ENCODE peak calls at places on chromosome 19, in five cellular contexts. W, O, H, X and A are unnamed samples.

GRCh38 chr19:8017808-8018207 is 12.4 kb upstream of the ELAVL1 start:
- DNase-seq in W (peak; percentile 48), O (no peak), H (peak; percentile 64), X (no peak), A (no peak)

GRCh38 chr19:1845642-1846041 is 2.6 kb downstream of the REXO1 start:
- DNase-seq in W (no peak), O (no peak), H (no peak), X (no peak), A (no peak)

GRCh38 chr19:2337329-2337707 is 8.8 kb downstream of the SPPL2B start:
- DNase-seq in W (no peak), O (no peak), H (no peak), X (peak; percentile 66), A (no peak)

GRCh38 chr19:8158411-8159074 is 9.2 kb upstream of the FBN3 start:
- DNase-seq in W (no peak), O (peak; percentile 54), H (peak; percentile 56), X (peak; percentile 92), A (peak; percentile 88)

GRCh38 chr19:48413879-48414623 is 20.6 kb downstream of the GRIN2D start:
- DNase-seq in W (no peak), O (peak; percentile 48), H (no peak), X (no peak), A (no peak)

GRCh38 chr19:38266981-38267597 is 2.7 kb downstream of the SPINT2 start:
- DNase-seq in W (no peak), O (peak; percentile 82), H (no peak), X (peak; percentile 55), A (peak; percentile 67)

GRCh38 chr19:39637891-39638290 is 17.8 kb upstream of the LGALS16 start:
- DNase-seq in W (no peak), O (no peak), H (no peak), X (no peak), A (no peak)

GRCh38 chr19:48543121-48543710 is 8.8 kb upstream of the SULT2B1 start:
- DNase-seq in W (no peak), O (peak; percentile 88), H (no peak), X (peak; percentile 54), A (peak; percentile 80)

GRCh38 chr19:33488826-33489225 is 32.8 kb downstream of the PEPD start:
- DNase-seq in W (no peak), O (no peak), H (no peak), X (no peak), A (no peak)

GRCh38 chr19:23986623-23987022 is 71.9 kb downstream of the ZNF726 start:
- DNase-seq in W (no peak), O (no peak), H (no peak), X (no peak), A (no peak)

GRCh38 chr19:15780595-15781418 is 6.7 kb upstream of the OR10H5 start:
- DNase-seq in W (no peak), O (no peak), H (peak; percentile 7), X (no peak), A (no peak)

GRCh38 chr19:4059931-4060620 is 6.6 kb downstream of the ZBTB7A start:
- DNase-seq in W (peak; percentile 69), O (peak; percentile 62), H (peak; percentile 83), X (peak; percentile 57), A (peak; percentile 80)

GRCh38 chr19:55820037-55820436 is 11.8 kb downstream of the NLRP11 start:
- DNase-seq in W (no peak), O (no peak), H (no peak), X (no peak), A (no peak)

GRCh38 chr19:16381756-16382401 is 57.3 kb downstream of the KLF2 start:
- DNase-seq in W (no peak), O (no peak), H (no peak), X (peak; percentile 86), A (no peak)

GRCh38 chr19:41218615-41219507 is at the start of gene AXL:
- DNase-seq in W (no peak), O (peak; percentile 94), H (no peak), X (peak; percentile 83), A (peak; percentile 92)

GRCh38 chr19:616732-617526 is 16.4 kb downstream of the POLRMT start:
- DNase-seq in W (no peak), O (no peak), H (no peak), X (no peak), A (no peak)

GRCh38 chr19:38731654-38732301 is 12.5 kb downstream of the CAPN12 start:
- DNase-seq in W (no peak), O (no peak), H (no peak), X (no peak), A (no peak)

GRCh38 chr19:8421484-8422461 is 8.7 kb downstream of the MARCHF2 start:
- DNase-seq in W (no peak), O (no peak), H (no peak), X (no peak), A (no peak)

GRCh38 chr19:18895038-18895827 is 725 bp downstream of the CERS1 start:
- DNase-seq in W (no peak), O (no peak), H (peak; percentile 14), X (peak; percentile 24), A (peak; percentile 44)

GRCh38 chr19:8988204-8988603 is 22.0 kb downstream of the MUC16 start:
- DNase-seq in W (no peak), O (no peak), H (peak; percentile 61), X (no peak), A (no peak)

GRCh38 chr19:29622191-29623070 is 16.3 kb downstream of the POP4 start:
- DNase-seq in W (no peak), O (peak; percentile 9), H (peak; percentile 64), X (no peak), A (no peak)

GRCh38 chr19:40144151-40144550 is 47.1 kb upstream of the MAP3K10 start:
- DNase-seq in W (no peak), O (no peak), H (no peak), X (no peak), A (no peak)

GRCh38 chr19:57395710-57396109 is 6.1 kb downstream of the ZNF548 start:
- DNase-seq in W (no peak), O (no peak), H (no peak), X (no peak), A (no peak)

GRCh38 chr19:57389194-57389729 is 392 bp upstream of the ZNF548 start:
- DNase-seq in W (no peak), O (no peak), H (no peak), X (no peak), A (no peak)

DNA sequence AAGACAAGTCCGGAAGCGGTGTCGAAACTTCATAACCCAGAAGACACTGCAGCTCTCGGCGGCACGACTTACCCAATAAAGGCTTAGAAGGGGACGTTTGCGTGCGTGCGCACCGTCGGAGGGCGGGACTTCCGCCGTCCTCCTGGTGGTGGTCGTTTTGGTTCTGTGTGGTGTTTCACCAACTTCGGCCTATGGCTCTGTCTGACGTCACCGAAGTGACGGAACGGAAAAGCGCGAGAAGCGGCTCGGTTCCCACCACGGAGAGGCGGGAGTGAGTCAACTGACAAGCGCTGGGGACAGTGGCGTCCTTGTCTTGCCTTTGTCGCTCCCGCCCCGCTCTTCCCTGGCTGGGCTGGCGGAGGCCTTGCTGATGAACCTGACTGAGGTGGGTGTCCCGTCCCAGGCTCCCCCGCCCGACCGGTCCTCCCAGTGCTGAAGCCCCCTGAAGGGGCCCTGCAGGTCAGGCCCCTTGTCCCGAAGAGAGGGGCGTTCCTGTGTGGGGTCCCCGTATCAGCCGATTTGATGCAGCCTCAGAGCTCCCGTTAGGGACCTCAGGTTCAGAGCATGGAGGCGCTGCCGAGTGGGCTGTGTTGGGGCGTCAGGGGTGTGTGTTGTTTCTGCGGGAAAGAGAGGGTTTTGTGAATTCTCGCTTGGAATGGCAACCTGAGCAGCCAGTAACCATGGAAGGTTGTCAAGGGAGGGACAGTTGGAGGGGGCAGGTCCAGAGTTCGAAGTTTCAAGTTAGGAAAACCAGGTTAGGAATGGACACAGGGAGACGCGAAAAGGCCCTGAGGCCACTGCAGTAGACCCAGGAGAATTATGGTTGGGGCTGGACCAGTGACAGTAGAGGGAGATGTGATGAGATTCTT is at the start of gene ZNF548:
- DNase-seq in W (peak; percentile 98), O (peak; percentile 94), H (peak; percentile 99), X (peak; percentile 99), A (peak; percentile 97)
- TF ChIP-seq CTCF in W (no peak), O (peak; percentile 35), H (no peak), X (peak; percentile 24), A (no peak)

GRCh38 chr19:10863107-10863700 is 8.1 kb upstream of the CARM1 start:
- DNase-seq in W (peak; percentile 68), O (peak; percentile 61), H (no peak), X (peak; percentile 38), A (no peak)

GRCh38 chr19:10858204-10858828 is 10.1 kb downstream of the C19orf38 start:
- DNase-seq in W (no peak), O (no peak), H (peak; percentile 58), X (peak; percentile 46), A (peak; percentile 23)

GRCh38 chr19:10862561-10863106 is 8.7 kb upstream of the CARM1 start:
- DNase-seq in W (no peak), O (no peak), H (no peak), X (no peak), A (no peak)

GRCh38 chr19:10864538-10864899 is 6.8 kb upstream of the CARM1 start:
- DNase-seq in W (peak; percentile 75), O (peak; percentile 57), H (peak; percentile 90), X (peak; percentile 84), A (peak; percentile 85)

GRCh38 chr19:10861118-10861651 is 10.2 kb upstream of the CARM1 start:
- DNase-seq in W (peak; percentile 82), O (no peak), H (peak; percentile 55), X (peak; percentile 45), A (peak; percentile 56)
- TF ChIP-seq CTCF in W (peak; percentile 81), O (peak; percentile 53), H (peak; percentile 52), X (peak; percentile 50), A (no peak)

DNA sequence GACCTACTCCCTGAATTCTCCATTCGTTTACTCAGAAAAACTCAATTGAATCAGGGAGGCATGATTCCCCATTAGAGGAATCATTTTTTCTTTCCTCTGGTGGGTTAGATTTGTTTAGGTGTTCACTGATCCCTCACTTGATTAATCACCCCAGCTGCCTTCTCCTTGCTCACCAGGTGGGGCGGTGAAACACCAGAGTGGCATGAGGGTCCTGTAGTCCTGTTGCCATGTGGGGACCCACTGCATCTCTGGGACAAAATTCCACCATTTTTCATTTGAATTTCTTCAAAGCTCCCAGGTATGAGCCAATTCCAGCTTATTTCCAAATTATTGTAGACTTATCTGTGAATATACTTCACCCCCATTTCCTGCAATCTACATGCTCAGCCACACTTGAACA is 462.7 kb upstream of the ZNF507 start:
- DNase-seq in W (no peak), O (no peak), H (no peak), X (no peak), A (no peak)
- TF ChIP-seq CTCF in W (no peak), O (no peak), H (no peak), X (no peak), A (no peak)

GRCh38 chr19:5369962-5370367 is 29.4 kb upstream of the PTPRS start:
- DNase-seq in W (no peak), O (peak; percentile 20), H (peak; percentile 82), X (peak; percentile 50), A (peak; percentile 66)
- TF ChIP-seq CTCF in W (peak; percentile 63), O (peak; percentile 72), H (peak; percentile 65), X (peak; percentile 78), A (peak; percentile 51)

GRCh38 chr19:20565321-20566018 is at the start of gene ZNF737:
- DNase-seq in W (peak; percentile 67), O (peak; percentile 87), H (peak; percentile 98), X (peak; percentile 97), A (peak; percentile 82)
- TF ChIP-seq CTCF in W (no peak), O (peak; percentile 45), H (no peak), X (peak; percentile 48), A (no peak)

GRCh38 chr19:54172764-54173699 is at the start of gene TMC4:
- DNase-seq in W (no peak), O (peak; percentile 80), H (peak; percentile 22), X (peak; percentile 62), A (peak; percentile 76)
- TF ChIP-seq CTCF in W (no peak), O (peak; percentile 71), H (no peak), X (no peak), A (peak; percentile 33)

GRCh38 chr19:53537523-53538377 is at the start of gene ZNF331:
- DNase-seq in W (peak; percentile 88), O (peak; percentile 49), H (peak; percentile 91), X (peak; percentile 82), A (peak; percentile 52)
- TF ChIP-seq CTCF in W (peak; percentile 12), O (peak; percentile 57), H (no peak), X (peak; percentile 27), A (no peak)